ENCODE peak calls at places on chromosomes 4 and X, in five cellular contexts. Y is suprapubic skin, E is sigmoid colon, P is posterior vena cava, O is head of caudate nucleus. V is an unnamed sample.

GRCh38 chr4:172152284-172152683 is 339.1 kb downstream of the GALNTL6 start:
- DNase-seq in E (no peak), Y (no peak), O (no peak), P (no peak), V (no peak)

GRCh38 chrX:41148553-41148952 is 63.3 kb downstream of the USP9X start:
- DNase-seq in E (no peak), P (no peak), O (no peak), Y (no peak), V (no peak)

GRCh38 chr4:101791189-101791572 is 651 bp downstream of the BANK1 start:
- DNase-seq in P (no peak), E (no peak), Y (no peak), O (no peak), V (peak; percentile 52)

GRCh38 chrX:119676949-119677653 is 15.9 kb downstream of the SEPTIN6 start:
- DNase-seq in E (no peak), O (no peak), Y (no peak), P (no peak), V (no peak)

GRCh38 chr4:151991884-151992166 is 231.0 kb upstream of the GATB start:
- DNase-seq in O (no peak), E (no peak), P (no peak), Y (no peak), V (no peak)

GRCh38 chr4:7802093-7802726 is 137.5 kb downstream of the AFAP1 start:
- DNase-seq in Y (peak; percentile 88), P (peak; percentile 93), O (peak; percentile 87), E (peak; percentile 92), V (peak; percentile 66)

GRCh38 chr4:2258091-2259035 is 3.5 kb downstream of the MXD4 start:
- DNase-seq in O (peak; percentile 2), Y (peak; percentile 66), P (peak; percentile 77), E (no peak), V (no peak)

GRCh38 chr4:182680196-182680771 is 236.9 kb downstream of the DCTD start:
- DNase-seq in E (peak; percentile 67), Y (no peak), O (no peak), P (no peak), V (no peak)

GRCh38 chr4:80393246-80393969 is 57.9 kb downstream of the CFAP299 start:
- DNase-seq in O (no peak), P (no peak), Y (no peak), E (no peak), V (no peak)

GRCh38 chr4:148684638-148685037 is 242.4 kb upstream of the NR3C2 start:
- DNase-seq in Y (no peak), E (no peak), O (no peak), P (no peak), V (no peak)

GRCh38 chrX:9997524-9997923 is 30.4 kb downstream of the CLDN34 start:
- DNase-seq in Y (no peak), O (no peak), E (no peak), P (no peak), V (no peak)

GRCh38 chr4:107349266-107349665 is 313.2 kb upstream of the DKK2 start:
- DNase-seq in E (no peak), O (no peak), P (no peak), Y (no peak), V (no peak)

GRCh38 chrX:16836371-16836770 is 33.8 kb downstream of the RBBP7 start:
- DNase-seq in O (no peak), E (no peak), Y (no peak), P (no peak), V (no peak)

GRCh38 chr4:136927172-136927571 is 605.1 kb downstream of the PCDH18 start:
- DNase-seq in P (no peak), Y (no peak), O (no peak), E (no peak), V (peak; percentile 37)

GRCh38 chr4:177214935-177215334 is 94.7 kb upstream of the NEIL3 start:
- DNase-seq in Y (no peak), E (no peak), P (no peak), O (no peak), V (no peak)

GRCh38 chr4:77852892-77853495 is 9.6 kb upstream of the MRPL1 start:
- DNase-seq in P (no peak), O (no peak), E (no peak), Y (no peak), V (no peak)

GRCh38 chr4:139184129-139184528 is 7.1 kb upstream of the ELF2 start:
- DNase-seq in O (no peak), Y (no peak), E (no peak), P (no peak), V (no peak)